ENCODE peak calls at places on chromosomes 11 and 22, in ten cellular contexts. N is transverse colon; D is left cardiac atrium; E is psoas muscle; Y is activated CD4-positive, alpha-beta T cell treated with anti-CD3 and anti-CD28 coated beads, Interleukin-2, amount 50 U/mL, for 48 hours; P is ovary; X is fibroblast of mammary gland; V is mesendoderm; B is stimulated activated CD8-positive, alpha-beta memory T cell treated with anti-CD3 and anti-CD28 coated beads, Interleukin-2, amount 100 ng/mL, for 1 hour; G is HL-60. O is an unnamed sample.

GRCh38 chr11:44561275-44561781 is 4.1 kb upstream of the CD82 start:
- DNase-seq in N (no peak), D (no peak), Y (no peak), B (no peak), X (peak; percentile 34), E (no peak), P (no peak), G (no peak), V (no peak), O (peak; percentile 28)

GRCh38 chr11:14041040-14041439 is 78.5 kb downstream of the SPON1 start:
- DNase-seq in B (no peak), P (no peak), Y (no peak), E (no peak), D (no peak), N (no peak), G (no peak), X (peak; percentile 20), V (peak; percentile 65), O (no peak)

GRCh38 chr22:50004923-50005322 is 7.6 kb downstream of the IL17REL start:
- DNase-seq in B (no peak), D (no peak), E (no peak), Y (no peak), P (no peak), V (no peak), X (no peak), N (no peak), G (no peak), O (no peak)

GRCh38 chr11:118045191-118045590 is 31.7 kb upstream of the TMPRSS4 start:
- DNase-seq in B (no peak), G (no peak), X (no peak), N (no peak), Y (no peak), E (no peak), D (no peak), P (no peak), V (no peak), O (no peak)

GRCh38 chr22:33842006-33842354 is 78.3 kb downstream of the LARGE1 start:
- DNase-seq in V (no peak), Y (no peak), E (no peak), B (no peak), P (no peak), X (no peak), N (no peak), D (no peak), G (no peak), O (no peak)

GRCh38 chr11:33804471-33804870 is 30.2 kb upstream of the FBXO3 start:
- DNase-seq in Y (no peak), N (no peak), B (no peak), E (no peak), D (no peak), P (no peak), X (no peak), G (no peak), V (no peak), O (no peak)

GRCh38 chr22:48711031-48711431 is 1116.6 kb downstream of the BRD1 start:
- DNase-seq in P (no peak), G (no peak), V (no peak), D (no peak), E (no peak), B (no peak), X (no peak), N (no peak), Y (no peak), O (no peak)

GRCh38 chr11:102794382-102794781 is 3.6 kb downstream of the MMP1 start:
- DNase-seq in V (peak; percentile 94), Y (peak; percentile 12), X (peak; percentile 41), G (no peak), B (no peak), P (no peak), N (no peak), E (no peak), D (no peak), O (peak; percentile 33)

GRCh38 chr11:35791088-35791958 is 128.7 kb downstream of the TRIM44 start:
- DNase-seq in P (no peak), E (no peak), X (no peak), G (no peak), N (no peak), D (peak; percentile 31), V (peak; percentile 58), B (no peak), Y (no peak), O (no peak)

GRCh38 chr22:48228468-48228867 is 1466.0 kb downstream of the TBC1D22A start:
- DNase-seq in P (no peak), Y (no peak), X (no peak), D (no peak), E (no peak), V (no peak), G (no peak), N (no peak), B (no peak), O (no peak)

GRCh38 chr11:94731921-94732601 is 36.1 kb upstream of the AMOTL1 start:
- DNase-seq in X (peak; percentile 90), B (no peak), V (peak; percentile 86), E (peak; percentile 17), Y (no peak), P (no peak), N (no peak), G (no peak), D (peak; percentile 26), O (no peak)

GRCh38 chr11:83971063-83971462 is 684.9 kb upstream of the CCDC90B start:
- DNase-seq in P (no peak), G (no peak), B (no peak), V (peak; percentile 58), N (no peak), D (no peak), E (no peak), X (peak; percentile 56), Y (no peak), O (no peak)

GRCh38 chr11:17505146-17505545 is 28.5 kb upstream of the ABCC8 start:
- DNase-seq in V (no peak), D (no peak), G (no peak), N (no peak), P (no peak), B (no peak), E (no peak), X (no peak), Y (no peak), O (no peak)

GRCh38 chr22:26259510-26259909 is 90.2 kb downstream of the SEZ6L start:
- DNase-seq in Y (peak; percentile 11), N (no peak), X (peak; percentile 2), E (no peak), G (no peak), V (peak; percentile 86), P (no peak), B (no peak), D (no peak), O (peak; percentile 23)

GRCh38 chr22:36762687-36763260 is 13.1 kb downstream of the IFT27 start:
- DNase-seq in B (no peak), G (no peak), V (no peak), P (no peak), D (peak; percentile 70), N (peak; percentile 53), E (no peak), Y (no peak), X (peak; percentile 18), O (no peak)

GRCh38 chr11:130826572-130826971 is 89.7 kb downstream of the SNX19 start:
- DNase-seq in B (no peak), E (no peak), G (no peak), D (no peak), V (no peak), P (no peak), N (no peak), X (no peak), Y (no peak), O (no peak)

GRCh38 chr11:20397281-20397680 is 9.8 kb downstream of the PRMT3 start:
- DNase-seq in G (peak; percentile 34), N (no peak), Y (no peak), X (peak; percentile 64), E (no peak), B (no peak), P (no peak), D (no peak), V (peak; percentile 66), O (peak; percentile 11)

GRCh38 chr11:75673977-75674582 is 5.2 kb upstream of the MAP6 start:
- DNase-seq in G (no peak), E (no peak), X (peak; percentile 75), D (no peak), Y (peak; percentile 34), V (peak; percentile 41), N (no peak), P (no peak), B (no peak), O (no peak)

O was measured in Calu3.